ENCODE peak calls at places on chromosomes 7 and 10, in nine cellular contexts. N, I, R, W, S, P, J, E and G are unnamed samples.

GRCh38 chr7:148575640-148576411 is 14.7 kb upstream of the C7orf33 start:
- DNase-seq in N (peak; percentile 85), I (no peak), R (peak; percentile 39), W (peak; percentile 68), S (peak; percentile 75), P (peak; percentile 50), J (peak; percentile 59), E (no peak), G (peak; percentile 75)

GRCh38 chr10:12511651-12512050 is 162.3 kb downstream of the CAMK1D start:
- DNase-seq in N (no peak), I (no peak), R (no peak), W (no peak), S (no peak), P (no peak), J (no peak), E (no peak), G (no peak)

GRCh38 chr7:127598318-127598717 is 4.8 kb downstream of the FSCN3 start:
- DNase-seq in N (no peak), I (no peak), R (peak; percentile 27), W (no peak), S (no peak), P (no peak), J (no peak), E (no peak), G (no peak)

GRCh38 chr10:126203746-126204145 is 184.5 kb downstream of the ADAM12 start:
- DNase-seq in N (no peak), I (no peak), R (no peak), W (no peak), S (no peak), P (no peak), J (no peak), E (no peak), G (no peak)

GRCh38 chr10:6498771-6499170 is 81.3 kb downstream of the PRKCQ start:
- DNase-seq in N (no peak), I (no peak), R (no peak), W (no peak), S (no peak), P (no peak), J (no peak), E (no peak), G (no peak)

GRCh38 chr10:21181451-21181850 is 284.3 kb upstream of the NEBL start:
- DNase-seq in N (no peak), I (no peak), R (no peak), W (no peak), S (no peak), P (no peak), J (no peak), E (no peak), G (no peak)

GRCh38 chr7:129013048-129013721 is 41.7 kb downstream of the TNPO3 start:
- DNase-seq in N (no peak), I (no peak), R (no peak), W (no peak), S (no peak), P (no peak), J (no peak), E (no peak), G (no peak)

GRCh38 chr10:124477614-124478363 is 16.2 kb downstream of the LHPP start:
- DNase-seq in N (no peak), I (no peak), R (peak; percentile 69), W (no peak), S (no peak), P (no peak), J (no peak), E (no peak), G (no peak)

GRCh38 chr10:86538547-86538946 is 17.0 kb upstream of the WAPL start:
- DNase-seq in N (no peak), I (no peak), R (no peak), W (peak; percentile 16), S (no peak), P (no peak), J (no peak), E (no peak), G (no peak)

GRCh38 chr10:87863102-87863943 is at the start of the genes KLLN and PTEN:
- DNase-seq in N (peak; percentile 97), I (peak; percentile 96), R (peak; percentile 79), W (peak; percentile 92), S (peak; percentile 94), P (no peak), J (peak; percentile 83), E (peak; percentile 59), G (peak; percentile 93)
- TF ChIP-seq POLR2AphosphoS5 in N (peak; percentile 97), I (peak; percentile 90), R (peak; percentile 88), W (peak; percentile 96), S (peak; percentile 79), P (peak; percentile 93), J (peak; percentile 84), E (peak; percentile 75), G (peak; percentile 94)

DNA sequence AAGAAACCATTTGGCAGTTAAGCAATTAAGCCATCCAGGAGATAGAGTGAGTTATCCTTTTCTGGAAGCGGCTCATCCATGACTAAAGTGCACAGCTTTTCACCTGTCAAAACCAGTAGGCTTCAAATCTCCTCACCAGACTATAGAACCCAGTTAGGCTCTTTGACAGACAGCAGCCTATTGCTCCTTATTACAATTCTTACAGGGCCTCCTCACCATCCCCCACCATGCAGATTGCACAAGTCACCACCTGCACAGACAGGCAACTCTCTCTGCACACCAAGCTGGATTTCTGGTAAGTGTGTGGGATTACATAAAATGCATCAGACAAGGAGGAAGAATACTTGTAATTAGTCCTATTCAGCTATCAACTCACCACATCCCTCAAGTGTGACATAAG is 301.6 kb downstream of the SNX13 start:
- DNase-seq in N (no peak), I (no peak), R (no peak), W (no peak), S (no peak), P (no peak), J (no peak), E (no peak), G (no peak)
- TF ChIP-seq POLR2AphosphoS5 in N (no peak), I (no peak), R (no peak), W (no peak), S (no peak), P (no peak), J (no peak), E (no peak), G (no peak)

GRCh38 chr10:109887272-109887671 is 36.0 kb downstream of the XPNPEP1 start:
- DNase-seq in N (no peak), I (no peak), R (no peak), W (no peak), S (no peak), P (no peak), J (no peak), E (no peak), G (no peak)
- TF ChIP-seq POLR2AphosphoS5 in N (no peak), I (no peak), R (no peak), W (no peak), S (no peak), P (no peak), J (no peak), E (no peak), G (no peak)

GRCh38 chr7:143261901-143262300 is 1.3 kb upstream of the GSTK1 start:
- DNase-seq in N (no peak), I (no peak), R (no peak), W (no peak), S (no peak), P (no peak), J (no peak), E (no peak), G (no peak)

GRCh38 chr7:143265017-143265693 is 1.9 kb downstream of the GSTK1 start:
- DNase-seq in N (peak; percentile 75), I (no peak), R (no peak), W (no peak), S (no peak), P (no peak), J (no peak), E (no peak), G (no peak)

GRCh38 chr7:143258830-143259229 is 4.4 kb upstream of the GSTK1 start:
- DNase-seq in N (no peak), I (no peak), R (no peak), W (no peak), S (no peak), P (no peak), J (no peak), E (no peak), G (no peak)

GRCh38 chr7:143259765-143260164 is 3.5 kb upstream of the GSTK1 start:
- DNase-seq in N (no peak), I (no peak), R (peak; percentile 30), W (no peak), S (no peak), P (no peak), J (no peak), E (no peak), G (no peak)

DNA sequence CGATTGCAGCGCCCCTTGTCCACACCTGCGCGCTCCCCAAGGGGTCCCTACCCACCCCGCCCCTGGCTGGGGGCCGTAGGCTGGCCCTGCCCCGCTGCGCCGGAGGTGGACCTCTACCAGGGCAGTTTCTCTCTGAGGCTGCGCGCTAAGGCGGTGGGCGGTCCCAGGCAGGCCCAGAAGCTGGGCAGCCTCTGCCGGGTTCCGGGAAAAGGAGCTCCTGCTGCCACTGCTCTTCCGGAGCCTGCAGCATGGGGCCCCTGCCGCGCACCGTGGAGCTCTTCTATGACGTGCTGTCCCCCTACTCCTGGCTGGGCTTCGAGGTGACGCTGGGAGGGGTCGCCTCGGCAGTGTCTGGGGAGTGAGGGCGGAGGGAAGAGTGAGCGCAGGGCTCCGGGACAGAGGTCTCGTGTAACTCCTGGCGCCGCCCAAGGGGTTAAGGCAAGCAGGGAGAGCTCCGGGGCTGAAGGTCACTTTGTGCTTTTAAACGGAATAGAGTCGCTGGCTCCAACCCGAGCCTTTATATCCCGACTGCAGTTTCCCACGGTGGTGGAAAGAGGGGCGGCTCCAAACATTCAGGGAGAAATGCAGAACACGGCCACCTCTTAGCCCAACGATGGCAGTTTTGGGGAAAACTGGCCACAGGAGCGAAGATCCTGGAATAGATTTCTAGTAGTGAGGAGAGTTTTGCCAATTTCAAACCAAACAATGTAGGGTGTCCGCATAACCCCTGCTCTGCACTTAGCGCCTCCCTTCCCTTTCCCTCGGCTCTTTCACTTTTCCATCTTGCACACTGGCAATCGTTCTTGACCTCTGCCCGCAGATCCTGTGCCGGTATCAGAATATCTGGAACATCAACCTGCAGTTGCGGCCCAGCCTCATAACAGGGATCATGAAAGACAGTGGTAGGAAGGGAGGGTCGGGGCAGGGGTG is at the start of gene GSTK1:
- DNase-seq in N (peak; percentile 97), I (peak; percentile 94), R (peak; percentile 66), W (peak; percentile 89), S (peak; percentile 94), P (no peak), J (peak; percentile 84), E (peak; percentile 80), G (peak; percentile 90)
- TF ChIP-seq POLR2AphosphoS5 in N (peak; percentile 94), I (peak; percentile 80), R (peak; percentile 94), W (peak; percentile 93), S (peak; percentile 99), P (peak; percentile 93), J (peak; percentile 58), E (peak; percentile 78), G (peak; percentile 59)